ENCODE peak calls at places on chromosomes 7 and 10, in four cellular contexts. One of them, this sample, is unnamed.

GRCh38 chr7:30225863-30226361 is 58.5 kb upstream of the ZNRF2 start:
- DNase-seq in H9: no peak
- DNase-seq in fibroblast of mammary gland: peak; percentile 22
- DNase-seq in endothelial cell: no peak
- DNase-seq in this sample: peak; percentile 83

GRCh38 chr10:92692085-92692671 is 2.4 kb downstream of the HHEX start:
- DNase-seq in H9: peak; percentile 71
- DNase-seq in fibroblast of mammary gland: no peak
- DNase-seq in endothelial cell: no peak
- DNase-seq in this sample: no peak

GRCh38 chr7:29281782-29282541 is 87.4 kb downstream of the CHN2 start:
- DNase-seq in fibroblast of mammary gland: peak; percentile 82
- DNase-seq in endothelial cell: no peak
- DNase-seq in H9: no peak
- DNase-seq in this sample: peak; percentile 69

GRCh38 chr7:104857458-104858425 is 156.3 kb upstream of the KMT2E start:
- DNase-seq in endothelial cell: no peak
- DNase-seq in H9: no peak
- DNase-seq in fibroblast of mammary gland: no peak
- DNase-seq in this sample: no peak

GRCh38 chr7:17071866-17072265 is 190.1 kb upstream of the AGR3 start:
- DNase-seq in H9: no peak
- DNase-seq in fibroblast of mammary gland: no peak
- DNase-seq in endothelial cell: no peak
- DNase-seq in this sample: no peak

GRCh38 chr7:138142583-138143201 is 66.4 kb downstream of the AKR1D1 start:
- DNase-seq in fibroblast of mammary gland: no peak
- DNase-seq in endothelial cell: no peak
- DNase-seq in H9: no peak
- DNase-seq in this sample: no peak

GRCh38 chr10:23368816-23369640 is 24.4 kb upstream of the C10orf67 start:
- DNase-seq in fibroblast of mammary gland: no peak
- DNase-seq in endothelial cell: no peak
- DNase-seq in H9: no peak
- DNase-seq in this sample: no peak

GRCh38 chr7:102306916-102307677 is 20.4 kb downstream of the SH2B2 start:
- DNase-seq in fibroblast of mammary gland: no peak
- DNase-seq in H9: peak; percentile 76
- DNase-seq in endothelial cell: no peak
- DNase-seq in this sample: no peak

GRCh38 chr10:14820010-14820774 is 17.6 kb downstream of the CDNF start:
- DNase-seq in fibroblast of mammary gland: peak; percentile 85
- DNase-seq in endothelial cell: no peak
- DNase-seq in H9: no peak
- DNase-seq in this sample: no peak

GRCh38 chr10:69389827-69390490 is 26.8 kb downstream of the TACR2 start:
- DNase-seq in fibroblast of mammary gland: peak; percentile 45
- DNase-seq in H9: peak; percentile 88
- DNase-seq in endothelial cell: no peak
- DNase-seq in this sample: no peak

GRCh38 chr7:151890355-151891004 is 13.6 kb upstream of the PRKAG2 start:
- DNase-seq in endothelial cell: no peak
- DNase-seq in H9: peak; percentile 27
- DNase-seq in fibroblast of mammary gland: no peak
- DNase-seq in this sample: no peak

GRCh38 chr10:44436240-44436639 is 51.3 kb upstream of the CXCL12 start:
- DNase-seq in endothelial cell: no peak
- DNase-seq in fibroblast of mammary gland: no peak
- DNase-seq in H9: no peak
- DNase-seq in this sample: no peak

GRCh38 chr7:96670338-96671289 is 39.0 kb downstream of the SEM1 start:
- DNase-seq in H9: no peak
- DNase-seq in endothelial cell: no peak
- DNase-seq in fibroblast of mammary gland: no peak
- DNase-seq in this sample: no peak

GRCh38 chr7:86089455-86089854 is 554.3 kb upstream of the GRM3 start:
- DNase-seq in H9: no peak
- DNase-seq in fibroblast of mammary gland: no peak
- DNase-seq in endothelial cell: no peak
- DNase-seq in this sample: no peak

GRCh38 chr7:86950360-86950759 is 109.1 kb downstream of the ELAPOR2 start:
- DNase-seq in fibroblast of mammary gland: no peak
- DNase-seq in H9: no peak
- DNase-seq in endothelial cell: no peak
- DNase-seq in this sample: no peak

GRCh38 chr10:131817866-131818509 is 82.8 kb upstream of the PPP2R2D start:
- DNase-seq in endothelial cell: no peak
- DNase-seq in H9: no peak
- DNase-seq in fibroblast of mammary gland: no peak
- DNase-seq in this sample: no peak

GRCh38 chr10:61943699-61944444 is 42.4 kb downstream of the ARID5B start:
- DNase-seq in endothelial cell: no peak
- DNase-seq in fibroblast of mammary gland: peak; percentile 77
- DNase-seq in H9: no peak
- DNase-seq in this sample: no peak

GRCh38 chr10:21146446-21146789 is 249.3 kb upstream of the NEBL start:
- DNase-seq in endothelial cell: no peak
- DNase-seq in H9: no peak
- DNase-seq in fibroblast of mammary gland: no peak
- DNase-seq in this sample: no peak

GRCh38 chr10:86348321-86349210 is 18.0 kb downstream of the GRID1 start:
- DNase-seq in endothelial cell: no peak
- DNase-seq in fibroblast of mammary gland: no peak
- DNase-seq in H9: peak; percentile 59
- DNase-seq in this sample: peak; percentile 46

DNA sequence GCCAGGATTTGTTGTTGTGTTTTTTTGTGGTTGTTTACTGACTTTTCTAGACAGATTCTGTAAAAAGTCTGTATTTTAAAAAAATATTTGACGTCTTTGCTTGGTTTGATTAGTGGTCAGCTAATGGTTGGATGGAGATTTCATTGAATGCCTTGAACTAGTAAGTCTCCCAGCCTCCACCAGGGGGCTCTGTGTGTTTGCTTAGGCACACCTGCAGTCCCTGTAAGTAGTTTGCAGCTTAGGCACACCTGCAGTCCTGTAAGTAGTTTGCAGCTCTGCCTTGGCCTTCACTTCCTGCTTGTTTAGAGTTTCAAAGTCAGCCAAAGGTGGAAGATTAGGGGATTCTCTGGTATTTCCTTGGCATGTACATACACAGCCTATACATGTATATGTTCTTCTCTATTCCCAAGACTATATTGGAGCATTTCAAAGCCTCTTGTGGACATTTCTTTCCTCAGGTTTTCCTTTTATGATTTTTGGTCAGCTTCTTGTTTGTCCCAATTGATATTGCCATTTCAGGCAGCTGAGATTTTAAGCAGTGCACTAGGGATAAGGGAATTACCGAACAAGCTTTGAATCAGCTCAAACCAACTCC is 101.6 kb downstream of the CCSER2 start:
- DNase-seq in fibroblast of mammary gland: peak; percentile 60
- DNase-seq in H9: peak; percentile 88
- DNase-seq in endothelial cell: peak; percentile 70
- DNase-seq in this sample: no peak
- TF ChIP-seq CTCF in fibroblast of mammary gland: peak; percentile 80
- TF ChIP-seq CTCF in H9: peak; percentile 92
- TF ChIP-seq CTCF in endothelial cell: peak; percentile 77
- TF ChIP-seq CTCF in this sample: peak; percentile 65

DNA sequence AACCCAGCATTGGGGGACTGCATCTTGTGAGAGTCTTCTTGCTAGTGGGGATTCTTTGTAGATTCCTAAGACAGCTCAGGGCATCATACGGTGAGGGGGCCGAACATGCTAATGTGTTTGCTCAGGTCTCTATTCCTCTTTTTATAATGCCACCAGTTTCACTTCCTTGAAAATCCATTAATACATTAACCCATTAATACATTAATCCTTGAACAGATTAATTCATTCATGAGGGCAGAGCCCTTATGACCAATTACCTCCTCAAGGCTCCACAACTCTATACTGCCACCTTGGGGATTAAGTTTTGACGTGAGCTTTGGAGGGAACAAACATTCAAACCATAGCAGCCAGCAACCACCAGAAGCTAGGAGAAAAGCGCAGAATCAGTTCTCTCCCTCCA is 67.2 kb upstream of the POT1 start:
- DNase-seq in H9: peak; percentile 36
- DNase-seq in fibroblast of mammary gland: no peak
- DNase-seq in endothelial cell: peak; percentile 4
- DNase-seq in this sample: no peak
- TF ChIP-seq CTCF in H9: peak; percentile 57
- TF ChIP-seq CTCF in fibroblast of mammary gland: no peak
- TF ChIP-seq CTCF in endothelial cell: peak; percentile 25
- TF ChIP-seq CTCF in this sample: no peak

DNA sequence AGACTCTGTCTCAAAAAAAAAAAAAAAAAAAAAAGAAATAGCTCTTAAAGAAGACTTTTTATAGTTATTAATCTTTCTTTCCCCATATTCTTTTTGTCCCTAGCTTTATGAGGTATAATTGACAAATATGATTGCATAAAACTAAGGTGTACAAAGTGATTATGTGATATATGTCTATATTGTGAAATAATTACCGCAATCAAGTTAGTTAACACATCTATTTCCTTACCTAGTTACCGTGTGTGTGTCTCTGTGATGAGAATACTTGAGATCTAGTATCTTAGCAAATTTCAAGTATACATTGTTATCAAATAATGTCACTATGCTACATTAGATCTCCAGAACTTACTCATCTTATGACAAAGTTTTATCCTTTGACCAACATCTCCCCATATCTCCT is 30.7 kb upstream of the UBN2 start:
- DNase-seq in fibroblast of mammary gland: no peak
- DNase-seq in endothelial cell: no peak
- DNase-seq in H9: no peak
- DNase-seq in this sample: no peak
- TF ChIP-seq CTCF in fibroblast of mammary gland: no peak
- TF ChIP-seq CTCF in endothelial cell: no peak
- TF ChIP-seq CTCF in H9: no peak
- TF ChIP-seq CTCF in this sample: no peak

GRCh38 chr7:72336382-72336886 is 75.7 kb downstream of the CALN1 start:
- DNase-seq in fibroblast of mammary gland: no peak
- DNase-seq in endothelial cell: peak; percentile 31
- DNase-seq in H9: peak; percentile 59
- DNase-seq in this sample: no peak

GRCh38 chr7:72336887-72337821 is 75.0 kb downstream of the CALN1 start:
- DNase-seq in fibroblast of mammary gland: no peak
- DNase-seq in endothelial cell: peak; percentile 21
- DNase-seq in H9: peak; percentile 53
- DNase-seq in this sample: no peak

GRCh38 chr7:72334733-72335132 is 77.4 kb downstream of the CALN1 start:
- DNase-seq in endothelial cell: no peak
- DNase-seq in H9: no peak
- DNase-seq in fibroblast of mammary gland: no peak
- DNase-seq in this sample: no peak

GRCh38 chr7:72335561-72336381 is 76.4 kb downstream of the CALN1 start:
- DNase-seq in endothelial cell: peak; percentile 22
- DNase-seq in fibroblast of mammary gland: no peak
- DNase-seq in H9: peak; percentile 70
- DNase-seq in this sample: no peak

DNA sequence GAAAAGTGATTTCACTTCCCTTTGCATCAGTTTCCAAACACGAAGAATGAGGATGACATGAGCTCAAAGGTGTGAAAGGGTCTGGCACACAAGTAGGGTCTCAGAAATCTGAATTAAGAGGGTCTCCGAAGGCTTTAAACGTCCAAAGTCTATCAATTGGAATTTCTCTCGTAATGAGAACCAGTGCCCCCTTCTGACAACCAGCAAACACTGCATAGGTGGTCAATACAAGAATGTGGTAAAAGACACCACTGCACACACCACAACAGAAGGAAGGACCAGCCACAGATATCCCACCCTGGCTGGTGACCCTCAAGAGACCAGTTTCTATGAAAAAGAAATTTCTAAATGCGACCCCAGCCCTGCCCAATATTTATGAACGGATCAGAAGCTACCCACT is 78.1 kb downstream of the CALN1 start:
- DNase-seq in endothelial cell: no peak
- DNase-seq in fibroblast of mammary gland: no peak
- DNase-seq in H9: no peak
- DNase-seq in this sample: no peak
- TF ChIP-seq CTCF in endothelial cell: peak; percentile 47
- TF ChIP-seq CTCF in fibroblast of mammary gland: no peak
- TF ChIP-seq CTCF in H9: peak; percentile 69
- TF ChIP-seq CTCF in this sample: no peak

GRCh38 chr10:18216482-18216881 is 76.3 kb downstream of the CACNB2 start:
- DNase-seq in endothelial cell: no peak
- DNase-seq in fibroblast of mammary gland: peak; percentile 65
- DNase-seq in H9: no peak
- DNase-seq in this sample: no peak
- TF ChIP-seq CTCF in endothelial cell: no peak
- TF ChIP-seq CTCF in fibroblast of mammary gland: peak; percentile 71
- TF ChIP-seq CTCF in H9: peak; percentile 59
- TF ChIP-seq CTCF in this sample: peak; percentile 27

GRCh38 chr7:1305873-1306272 is 73.2 kb downstream of the UNCX start:
- DNase-seq in fibroblast of mammary gland: no peak
- DNase-seq in endothelial cell: no peak
- DNase-seq in H9: no peak
- DNase-seq in this sample: no peak
- TF ChIP-seq CTCF in fibroblast of mammary gland: no peak
- TF ChIP-seq CTCF in endothelial cell: no peak
- TF ChIP-seq CTCF in H9: no peak
- TF ChIP-seq CTCF in this sample: no peak

GRCh38 chr7:40833541-40834234 is 698.9 kb downstream of the SUGCT start:
- DNase-seq in fibroblast of mammary gland: peak; percentile 44
- DNase-seq in endothelial cell: no peak
- DNase-seq in H9: no peak
- DNase-seq in this sample: no peak
- TF ChIP-seq CTCF in fibroblast of mammary gland: peak; percentile 40
- TF ChIP-seq CTCF in endothelial cell: no peak
- TF ChIP-seq CTCF in H9: no peak
- TF ChIP-seq CTCF in this sample: no peak

DNA sequence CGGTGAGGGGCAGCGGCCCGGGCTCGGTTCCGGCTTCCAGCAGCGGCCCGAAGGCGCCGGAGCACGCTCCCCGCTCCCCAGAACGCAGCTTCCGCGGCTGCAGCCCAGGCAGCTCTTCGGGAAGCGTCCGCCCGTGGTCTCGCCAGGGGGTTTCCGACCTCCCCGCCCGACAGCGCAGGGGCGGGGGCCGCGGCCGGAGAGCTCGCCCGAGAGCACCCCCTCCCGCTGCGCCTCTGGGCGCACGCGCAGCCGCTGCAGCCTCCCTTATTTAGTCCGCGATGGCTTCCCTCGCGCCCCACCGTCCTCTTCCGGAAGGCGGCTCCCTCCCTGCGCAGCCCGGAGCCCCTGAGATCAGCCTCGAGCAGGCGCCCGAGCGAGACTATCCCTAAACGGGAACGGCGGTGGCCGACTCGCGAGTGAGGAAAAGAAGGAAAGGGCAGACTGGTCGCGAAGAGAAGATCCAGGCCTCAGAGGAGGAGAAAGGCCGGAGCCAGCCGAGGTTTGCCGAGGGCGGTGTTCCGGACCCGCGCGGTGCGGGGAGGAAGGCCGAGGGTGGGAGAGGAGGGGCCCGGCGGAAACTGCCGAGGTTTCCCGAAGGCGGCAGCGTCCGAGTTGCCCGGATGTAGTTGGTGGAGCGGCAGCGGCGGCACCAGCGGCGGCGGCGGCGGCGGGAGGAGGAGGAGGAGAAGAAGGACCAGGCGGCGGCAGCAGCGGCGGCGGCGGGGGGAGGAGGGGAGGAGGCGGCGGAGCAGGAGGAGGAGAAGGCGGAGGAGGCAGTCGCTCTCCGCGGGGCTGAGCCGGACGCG is at the start of gene WAC:
- DNase-seq in fibroblast of mammary gland: peak; percentile 88
- DNase-seq in endothelial cell: peak; percentile 98
- DNase-seq in H9: peak; percentile 93
- DNase-seq in this sample: peak; percentile 97
- TF ChIP-seq CTCF in fibroblast of mammary gland: no peak
- TF ChIP-seq CTCF in endothelial cell: peak; percentile 12
- TF ChIP-seq CTCF in H9: peak; percentile 17
- TF ChIP-seq CTCF in this sample: peak; percentile 8

This sample was measured in sigmoid colon.